ENCODE peak calls at places on chromosome 2, in six cellular contexts. D is IMR-90, C is H9, Z is mesenchymal stem cell, J is trophoblast cell, A is H1. G is an unnamed sample. For H3K27me3, the result is how much of the 10 kb centered on the place peaks cover.

GRCh38 chr2:217743407-217743806 is 259.4 kb downstream of the TNS1 start:
- DNase-seq in C (no peak), D (no peak), J (no peak), A (peak), Z (no peak), G (no peak)

GRCh38 chr2:222290371-222290690 is 8.5 kb downstream of the PAX3 start:
- DNase-seq in J (no peak), A (no peak), Z (no peak), D (no peak), C (no peak), G (no peak)

GRCh38 chr2:45184606-45185005 is 175.4 kb upstream of the SIX2 start:
- DNase-seq in Z (peak), J (peak), A (no peak), C (no peak), D (peak), G (no peak)

GRCh38 chr2:99066602-99067001 is 74.9 kb upstream of the C2orf15 start:
- DNase-seq in C (no peak), J (peak), Z (peak), D (peak), A (no peak), G (peak)

GRCh38 chr2:129004485-129004884 is 685.8 kb upstream of the HS6ST1 start:
- DNase-seq in D (no peak), J (no peak), A (no peak), C (no peak), Z (no peak), G (no peak)

GRCh38 chr2:188042412-188042811 is 249.3 kb upstream of the GULP1 start:
- DNase-seq in J (no peak), Z (peak), C (no peak), D (peak), A (no peak), G (no peak)

GRCh38 chr2:60998628-60999545 is 18.6 kb upstream of the PEX13 start:
- DNase-seq in J (peak), D (peak), A (no peak), Z (peak), C (no peak), G (peak)

GRCh38 chr2:173989886-173990744 is 24.9 kb upstream of the SP3 start:
- DNase-seq in A (no peak), C (no peak), D (no peak), J (no peak), Z (no peak), G (no peak)

GRCh38 chr2:48551548-48551947 is 21.6 kb downstream of the STON1 start:
- DNase-seq in Z (no peak), J (no peak), D (peak), C (no peak), A (no peak), G (no peak)

GRCh38 chr2:175690113-175690716 is 311.9 kb downstream of the LNPK start:
- DNase-seq in C (no peak), A (no peak), Z (peak), J (peak), D (peak), G (peak)

GRCh38 chr2:127179756-127180155 is 40.3 kb downstream of the CYP27C1 start:
- DNase-seq in C (no peak), A (no peak), J (peak), D (no peak), Z (no peak), G (no peak)

GRCh38 chr2:20126040-20126439 is 74.6 kb upstream of the LAPTM4A start:
- DNase-seq in Z (no peak), D (no peak), J (no peak), C (no peak), A (no peak), G (no peak)

GRCh38 chr2:212665948-212666347 is 127.3 kb upstream of the ERBB4 start:
- DNase-seq in D (no peak), J (no peak), C (no peak), A (no peak), Z (no peak), G (no peak)

GRCh38 chr2:117856415-117857210 is 42.1 kb downstream of the DDX18 start:
- DNase-seq in J (no peak), Z (peak), C (no peak), D (peak), A (peak), G (no peak)

GRCh38 chr2:46778516-46778915 is 137.1 kb downstream of the MCFD2 start:
- DNase-seq in Z (no peak), C (no peak), J (no peak), A (no peak), D (no peak), G (no peak)

GRCh38 chr2:1078326-1078885 is 127.8 kb downstream of the SNTG2 start:
- DNase-seq in Z (no peak), J (no peak), C (no peak), D (no peak), A (no peak), G (peak)

GRCh38 chr2:19883486-19883885 is 18.3 kb downstream of the TTC32 start:
- DNase-seq in D (no peak), C (no peak), Z (no peak), J (no peak), A (no peak), G (no peak)

GRCh38 chr2:226440119-226440917 is 359.3 kb downstream of the IRS1 start:
- DNase-seq in J (no peak), C (no peak), D (peak), Z (no peak), A (no peak), G (no peak)

GRCh38 chr2:37085731-37086147 is 1.4 kb downstream of the GPATCH11 start:
- DNase-seq in D (peak), Z (peak), A (no peak), C (no peak), J (peak), G (no peak)

GRCh38 chr2:239804161-239805042 is 220.7 kb downstream of the NDUFA10 start:
- DNase-seq in C (peak), Z (no peak), D (no peak), A (peak), J (no peak), G (no peak)

GRCh38 chr2:99974966-99975365 is 167.4 kb downstream of the AFF3 start:
- DNase-seq in J (no peak), C (no peak), D (peak), Z (no peak), A (no peak), G (no peak)

GRCh38 chr2:190677255-190677654 is 28.4 kb downstream of the NAB1 start:
- DNase-seq in C (no peak), A (no peak), D (peak), J (no peak), Z (no peak), G (no peak)

GRCh38 chr2:190670182-190670946 is 21.5 kb downstream of the NAB1 start:
- DNase-seq in J (no peak), A (no peak), C (no peak), D (no peak), Z (no peak), G (no peak)

GRCh38 chr2:190678444-190679162 is 29.7 kb downstream of the NAB1 start:
- DNase-seq in A (no peak), D (peak), J (no peak), C (no peak), Z (peak), G (no peak)

GRCh38 chr2:190679391-190679790 is 30.5 kb downstream of the NAB1 start:
- DNase-seq in C (no peak), Z (no peak), A (no peak), D (no peak), J (no peak), G (no peak)

DNA sequence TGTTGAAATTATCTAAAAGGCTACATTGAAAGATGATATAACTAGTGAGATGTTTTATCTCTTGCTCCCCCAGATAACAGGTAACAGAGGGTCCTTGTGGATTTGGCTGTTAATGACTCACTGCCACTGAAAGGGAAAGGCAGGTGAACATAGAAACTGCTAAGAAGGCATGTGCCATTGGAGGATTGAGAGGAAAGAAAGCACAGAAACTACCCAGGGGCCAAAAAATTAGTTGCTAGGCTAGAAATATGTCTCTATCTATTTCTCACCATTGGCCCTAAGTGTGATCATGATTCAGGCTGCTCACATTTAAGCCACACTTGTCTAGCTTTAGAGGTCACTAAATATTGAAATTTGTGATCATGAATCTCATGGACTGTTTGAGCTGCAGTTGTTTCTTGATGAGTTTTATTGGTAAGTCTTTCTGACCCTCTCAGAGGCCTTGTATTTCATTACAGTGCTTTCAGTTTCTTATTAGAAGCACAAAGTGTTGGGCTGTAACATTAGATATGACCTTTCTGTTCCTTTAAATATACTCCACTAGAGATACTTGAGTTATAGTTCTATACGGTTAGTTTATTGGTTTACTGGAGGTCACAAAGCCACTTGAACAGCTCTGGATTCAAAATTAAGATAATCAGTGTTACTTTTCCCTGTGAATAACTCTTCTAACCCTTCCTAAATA is 26.2 kb downstream of the NAB1 start:
- DNase-seq in C (no peak), D (no peak), A (no peak), Z (no peak), J (no peak), G (no peak)
- H3K9ac ChIP-seq in C (no peak), D (no peak), A (no peak), Z (no peak), J (peak), G (no peak)

GRCh38 chr2:8679567-8679826 is 2.4 kb upstream of the ID2 start:
- DNase-seq in D (no peak), J (no peak), C (no peak), Z (no peak), A (no peak), G (no peak)
- H3K27me3 ChIP-seq in D (under half), J (under half), C (under half), Z (under half), A (half or more), G (under half)

GRCh38 chr2:24840164-24840869 is 47.1 kb downstream of the CENPO start:
- DNase-seq in J (no peak), A (no peak), C (no peak), D (no peak), Z (no peak), G (no peak)

GRCh38 chr2:24838541-24838940 is 45.3 kb downstream of the CENPO start:
- DNase-seq in J (no peak), C (no peak), D (no peak), Z (no peak), A (no peak), G (no peak)

GRCh38 chr2:24837996-24838513 is 44.8 kb downstream of the CENPO start:
- DNase-seq in Z (no peak), J (no peak), A (no peak), D (no peak), C (no peak), G (no peak)

GRCh38 chr2:24840962-24841945 is 48.0 kb downstream of the CENPO start:
- DNase-seq in Z (no peak), C (no peak), A (no peak), D (no peak), J (no peak), G (no peak)

GRCh38 chr2:24839729-24840128 is 46.5 kb downstream of the CENPO start:
- DNase-seq in D (no peak), J (no peak), C (no peak), Z (no peak), A (no peak), G (no peak)
- H4K8ac ChIP-seq in D (no peak), J (no peak), C (no peak), Z (no peak), A (no peak), G (no peak)

GRCh38 chr2:160428425-160428763 is 65.2 kb downstream of the RBMS1 start:
- DNase-seq in C (no peak), D (no peak), Z (no peak), J (no peak), A (no peak), G (no peak)
- H3K9ac ChIP-seq in C (no peak), D (peak), Z (peak), J (no peak), A (no peak), G (no peak)

GRCh38 chr2:18123577-18123976 is 245.1 kb downstream of the KCNS3 start:
- DNase-seq in J (no peak), C (no peak), Z (no peak), D (no peak), A (no peak), G (no peak)
- H3K27me3 ChIP-seq in J (under half), C (under half), Z (under half), D (under half), A (under half), G (under half)

DNA sequence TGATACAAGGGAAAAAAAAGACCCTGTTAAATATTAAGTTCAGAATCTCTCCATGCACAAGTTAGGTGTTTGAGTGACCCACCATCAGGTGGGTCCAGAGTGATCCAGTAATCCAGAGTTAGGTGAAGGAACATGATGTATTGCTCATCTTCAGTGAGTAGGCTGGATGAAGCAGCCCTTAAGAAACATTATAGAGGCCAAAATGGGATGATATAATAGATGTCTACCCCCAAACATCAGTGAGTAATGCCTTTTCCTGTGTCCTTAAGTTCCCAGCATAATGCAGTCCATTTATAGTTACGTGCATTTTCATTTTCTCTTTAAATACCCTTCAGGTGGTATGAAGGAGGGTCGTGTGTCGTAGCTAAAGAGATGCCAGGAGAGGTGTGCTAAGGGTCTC is 89.6 kb downstream of the MAP4K4 start:
- DNase-seq in Z (no peak), C (no peak), A (no peak), J (no peak), D (peak), G (no peak)
- H4K8ac ChIP-seq in Z (no peak), C (no peak), A (no peak), J (no peak), D (no peak), G (no peak)

GRCh38 chr2:238148981-238149380 is 9.8 kb upstream of the ERFE start:
- DNase-seq in Z (no peak), D (no peak), A (no peak), J (no peak), C (no peak), G (no peak)

GRCh38 chr2:238149841-238150572 is 8.8 kb upstream of the ERFE start:
- DNase-seq in A (no peak), C (no peak), D (no peak), Z (no peak), J (no peak), G (no peak)

GRCh38 chr2:238145851-238146250 is 7.4 kb downstream of the KLHL30 start:
- DNase-seq in C (no peak), A (no peak), D (no peak), J (no peak), Z (no peak), G (no peak)

GRCh38 chr2:238146884-238147544 is 8.5 kb downstream of the KLHL30 start:
- DNase-seq in C (no peak), Z (no peak), A (no peak), D (no peak), J (no peak), G (no peak)

GRCh38 chr2:238147791-238148190 is 9.3 kb downstream of the KLHL30 start:
- DNase-seq in J (no peak), A (no peak), D (no peak), Z (no peak), C (no peak), G (no peak)
- H3K9ac ChIP-seq in J (no peak), A (no peak), D (no peak), Z (no peak), C (no peak), G (peak)